ENCODE peak calls at places on chromosomes 11 and 22, in six cellular contexts. O is A549, R is K562, Z is WTC11, A is HepG2, G is H1. F is an unnamed sample.

GRCh38 chr11:17547051-17547577 is at the start of gene OTOG:
- DNase-seq in O (no peak), R (peak), Z (peak), A (no peak), G (peak), F (no peak)

GRCh38 chr22:40176921-40177737 is 596 bp upstream of the TNRC6B start:
- DNase-seq in O (no peak), R (peak), Z (peak), A (peak), G (peak), F (peak)

GRCh38 chr22:29722151-29722550 is 2.3 kb downstream of the CABP7 start:
- DNase-seq in O (no peak), R (no peak), Z (no peak), A (no peak), G (no peak), F (no peak)

GRCh38 chr22:50009251-50009650 is 3.3 kb downstream of the IL17REL start:
- DNase-seq in O (no peak), R (no peak), Z (no peak), A (no peak), G (no peak), F (no peak)

GRCh38 chr22:48950151-48950915 is 877.3 kb downstream of the BRD1 start:
- DNase-seq in O (no peak), R (no peak), Z (no peak), A (no peak), G (no peak), F (no peak)

GRCh38 chr11:79182794-79183193 is 258.0 kb downstream of the TENM4 start:
- DNase-seq in O (no peak), R (no peak), Z (no peak), A (no peak), G (no peak), F (no peak)

GRCh38 chr11:128872594-128872993 is 5.5 kb upstream of the KCNJ1 start:
- DNase-seq in O (no peak), R (no peak), Z (no peak), A (no peak), G (no peak), F (no peak)

GRCh38 chr22:46149493-46149997 is 781 bp upstream of the PPARA start:
- DNase-seq in O (no peak), R (no peak), Z (peak), A (no peak), G (no peak), F (peak)

GRCh38 chr11:60919320-60919719 is 4.9 kb upstream of the TMEM132A start:
- DNase-seq in O (no peak), R (no peak), Z (no peak), A (no peak), G (no peak), F (peak)

GRCh38 chr11:110490886-110491285 is 61.1 kb downstream of the FDX1 start:
- DNase-seq in O (peak), R (peak), Z (no peak), A (no peak), G (no peak), F (no peak)

GRCh38 chr11:67010296-67010905 is 12.5 kb upstream of the SYT12 start:
- DNase-seq in O (no peak), R (no peak), Z (no peak), A (no peak), G (no peak), F (no peak)

GRCh38 chr22:26548984-26549383 is 36.7 kb upstream of the TFIP11 start:
- DNase-seq in O (no peak), R (no peak), Z (no peak), A (no peak), G (no peak), F (no peak)

GRCh38 chr22:19825904-19826618 is 28.6 kb downstream of the GNB1L start:
- DNase-seq in O (no peak), R (no peak), Z (no peak), A (no peak), G (no peak), F (no peak)

GRCh38 chr11:131240421-131240820 is 130.0 kb upstream of the NTM start:
- DNase-seq in O (no peak), R (no peak), Z (no peak), A (no peak), G (no peak), F (no peak)

GRCh38 chr11:71342116-71342515 is 89.7 kb upstream of the SHANK2 start:
- DNase-seq in O (no peak), R (no peak), Z (no peak), A (no peak), G (no peak), F (no peak)

GRCh38 chr22:39959640-39960447 is at the start of gene TMA7B:
- DNase-seq in O (peak), R (peak), Z (peak), A (no peak), G (no peak), F (peak)

GRCh38 chr22:21766933-21767462 is 31.4 kb upstream of the YPEL1 start:
- DNase-seq in O (no peak), R (no peak), Z (no peak), A (no peak), G (no peak), F (no peak)

GRCh38 chr22:17537155-17537554 is 26.1 kb upstream of the SLC25A18 start:
- DNase-seq in O (no peak), R (no peak), Z (no peak), A (no peak), G (no peak), F (no peak)

GRCh38 chr22:17536269-17536668 is 27.0 kb upstream of the SLC25A18 start:
- DNase-seq in O (no peak), R (no peak), Z (no peak), A (no peak), G (no peak), F (no peak)

GRCh38 chr22:17541476-17541875 is 21.8 kb upstream of the SLC25A18 start:
- DNase-seq in O (no peak), R (no peak), Z (no peak), A (no peak), G (no peak), F (no peak)

GRCh38 chr22:17542452-17542851 is 20.8 kb upstream of the SLC25A18 start:
- DNase-seq in O (no peak), R (no peak), Z (no peak), A (no peak), G (no peak), F (no peak)

GRCh38 chr22:17540481-17540880 is 22.8 kb upstream of the SLC25A18 start:
- DNase-seq in O (no peak), R (peak), Z (peak), A (no peak), G (no peak), F (no peak)
- TF ChIP-seq JUN in O (no peak), R (no peak), Z (no peak), A (no peak), G (no peak), F (no peak)

GRCh38 chr11:26905368-26905767 is 88.5 kb upstream of the FIBIN start:
- DNase-seq in O (no peak), R (no peak), Z (no peak), A (no peak), G (no peak), F (no peak)
- TF ChIP-seq JUN in O (no peak), R (no peak), Z (no peak), A (no peak), G (no peak), F (no peak)

GRCh38 chr11:2827792-2828191 is 57.8 kb downstream of the CDKN1C start:
- DNase-seq in O (no peak), R (no peak), Z (no peak), A (no peak), G (no peak), F (no peak)
- TF ChIP-seq JUN in O (no peak), R (no peak), Z (no peak), A (no peak), G (no peak), F (no peak)

GRCh38 chr11:92443109-92443508 is 218.5 kb downstream of the FAT3 start:
- DNase-seq in O (no peak), R (no peak), Z (no peak), A (no peak), G (no peak), F (no peak)
- TF ChIP-seq JUN in O (no peak), R (no peak), Z (no peak), A (no peak), G (no peak), F (no peak)

GRCh38 chr11:30560345-30561106 is 25.6 kb downstream of the MPPED2 start:
- DNase-seq in O (no peak), R (no peak), Z (no peak), A (no peak), G (no peak), F (no peak)
- TF ChIP-seq JUN in O (no peak), R (no peak), Z (no peak), A (no peak), G (no peak), F (no peak)

DNA sequence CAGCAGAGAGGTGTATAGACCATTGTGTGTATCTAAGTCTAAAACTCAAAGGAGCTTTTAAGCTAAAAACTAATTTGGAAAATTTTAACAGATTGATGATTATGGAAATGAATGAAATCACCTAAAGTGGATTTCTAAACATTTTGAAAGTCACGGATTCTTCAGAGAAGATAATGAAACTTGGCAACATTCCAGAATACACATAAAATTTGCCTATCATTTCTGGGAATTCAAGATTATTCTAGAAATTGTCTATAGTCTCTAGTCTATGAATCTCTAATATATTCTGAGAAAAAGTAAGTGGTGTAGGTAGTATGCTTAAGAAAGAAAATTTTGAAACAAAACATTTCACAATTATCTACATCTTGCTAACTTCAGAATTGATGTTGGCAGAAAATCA is 1117.9 kb upstream of the CNTN5 start:
- DNase-seq in O (no peak), R (no peak), Z (no peak), A (no peak), G (no peak), F (no peak)
- TF ChIP-seq JUN in O (no peak), R (no peak), Z (no peak), A (no peak), G (no peak), F (no peak)

GRCh38 chr22:24471570-24471969 is 23.6 kb upstream of the UPB1 start:
- DNase-seq in O (no peak), R (no peak), Z (no peak), A (no peak), G (no peak), F (peak)

GRCh38 chr22:24465975-24466374 is 29.2 kb upstream of the UPB1 start:
- DNase-seq in O (no peak), R (no peak), Z (no peak), A (no peak), G (no peak), F (no peak)

GRCh38 chr22:24465566-24465965 is 29.6 kb upstream of the UPB1 start:
- DNase-seq in O (no peak), R (peak), Z (no peak), A (peak), G (no peak), F (peak)

GRCh38 chr22:24467340-24467739 is 27.8 kb upstream of the UPB1 start:
- DNase-seq in O (no peak), R (no peak), Z (no peak), A (no peak), G (no peak), F (no peak)

DNA sequence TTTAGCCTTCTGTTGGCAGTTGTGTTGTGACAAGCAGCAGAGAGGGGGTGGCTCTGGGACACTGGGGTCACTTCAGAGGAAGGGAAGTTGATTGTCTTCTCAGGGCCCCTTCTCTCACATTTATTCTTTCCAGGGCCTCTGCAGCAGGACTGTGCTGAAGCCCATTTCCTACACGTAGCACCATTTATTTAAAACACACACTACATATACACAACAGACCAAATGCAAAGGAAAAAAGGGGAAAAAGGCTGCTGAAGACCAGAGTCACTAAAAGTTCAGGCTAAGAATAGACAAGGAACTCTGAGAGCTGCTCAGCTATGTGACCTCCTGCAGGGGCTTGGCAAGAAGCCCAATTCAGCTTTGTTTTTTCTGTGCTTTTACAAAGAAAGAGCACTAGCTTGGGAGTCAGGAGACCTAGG is 28.3 kb upstream of the UPB1 start:
- DNase-seq in O (no peak), R (peak), Z (no peak), A (no peak), G (no peak), F (peak)
- TF ChIP-seq JUN in O (no peak), R (no peak), Z (no peak), A (no peak), G (no peak), F (no peak)

DNA sequence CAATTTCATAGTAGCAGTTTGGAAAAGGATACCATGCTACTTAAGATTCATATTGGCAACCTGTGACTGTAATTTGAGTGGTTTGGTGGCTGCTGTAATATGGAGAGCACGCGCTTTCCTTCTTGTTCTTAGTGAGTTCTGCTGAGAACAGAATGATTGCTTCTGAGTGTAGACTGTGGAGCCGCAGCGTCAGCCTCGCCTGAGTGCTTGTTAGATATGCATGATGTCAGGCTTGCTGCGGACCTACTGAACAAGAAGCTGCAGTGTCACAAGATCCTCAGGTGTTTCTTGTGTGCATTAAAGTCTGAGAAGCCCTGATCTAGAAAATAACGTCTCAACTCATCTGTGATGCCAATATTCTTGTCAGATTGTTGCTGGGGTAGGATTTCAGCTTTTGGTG is 143.2 kb downstream of the ARHGAP42 start:
- DNase-seq in O (no peak), R (no peak), Z (no peak), A (no peak), G (no peak), F (no peak)
- TF ChIP-seq JUN in O (no peak), R (no peak), Z (no peak), A (no peak), G (no peak), F (no peak)

DNA sequence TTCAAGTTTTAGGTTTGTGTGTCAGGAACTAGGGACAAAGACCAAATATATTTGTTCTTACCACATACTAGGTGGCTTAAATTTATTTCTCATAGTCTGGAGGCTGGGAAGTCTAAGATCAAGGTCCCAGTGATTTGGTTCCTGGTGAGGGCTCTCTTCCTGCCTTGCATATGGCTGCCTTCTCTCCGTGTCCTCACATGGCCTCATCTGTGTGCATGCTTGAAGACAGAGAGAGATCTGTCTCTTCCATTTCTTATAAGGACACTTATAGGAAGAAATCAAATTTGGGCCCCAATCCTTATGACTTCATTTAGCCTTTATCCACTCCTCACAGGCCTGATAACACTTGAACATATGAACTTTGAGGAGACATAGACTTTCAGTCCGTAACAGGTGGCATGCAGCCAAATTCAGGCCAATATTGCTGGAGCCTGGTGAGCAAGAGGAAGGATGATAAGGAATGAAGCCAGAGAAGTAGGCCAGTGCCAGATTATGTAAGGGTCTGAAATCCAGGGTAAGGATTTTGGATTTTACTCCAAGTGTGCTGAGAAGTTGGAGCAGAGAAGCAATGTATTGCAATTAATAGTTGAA is 35.1 kb downstream of the TTC17 start:
- DNase-seq in O (no peak), R (peak), Z (no peak), A (no peak), G (no peak), F (peak)
- TF ChIP-seq JUN in O (no peak), R (no peak), Z (no peak), A (no peak), G (no peak), F (no peak)

GRCh38 chr11:126025822-126026221 is 36.8 kb downstream of the CDON start:
- DNase-seq in O (no peak), R (no peak), Z (no peak), A (no peak), G (no peak), F (no peak)

GRCh38 chr11:126029237-126029636 is 33.4 kb downstream of the CDON start:
- DNase-seq in O (no peak), R (no peak), Z (no peak), A (no peak), G (no peak), F (no peak)

GRCh38 chr11:126026579-126026978 is 36.1 kb downstream of the CDON start:
- DNase-seq in O (no peak), R (no peak), Z (no peak), A (peak), G (no peak), F (no peak)

GRCh38 chr11:126029805-126030204 is 32.9 kb downstream of the CDON start:
- DNase-seq in O (no peak), R (no peak), Z (no peak), A (peak), G (no peak), F (no peak)

DNA sequence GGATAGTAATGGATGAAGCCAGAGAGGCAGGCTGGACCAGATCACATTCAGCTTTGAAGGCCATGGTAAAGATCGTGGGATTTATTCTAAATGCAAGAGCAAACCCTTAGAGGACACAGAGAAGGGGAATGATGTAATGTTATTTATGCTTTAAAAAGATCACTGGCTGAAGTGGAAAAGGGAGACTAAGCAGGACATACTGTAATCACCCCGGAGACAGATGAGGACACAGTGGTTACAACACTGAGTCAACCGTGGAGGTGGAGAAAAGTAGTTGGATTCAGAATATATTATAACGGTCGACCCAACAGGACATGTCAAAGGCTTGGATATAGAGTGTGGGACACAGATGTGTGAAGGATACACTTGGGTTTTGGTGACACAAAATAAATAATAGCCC is 38.5 kb downstream of the CDON start:
- DNase-seq in O (no peak), R (no peak), Z (no peak), A (no peak), G (no peak), F (no peak)
- TF ChIP-seq JUN in O (no peak), R (no peak), Z (no peak), A (no peak), G (no peak), F (no peak)